ENCODE peak calls at places on chromosome 7, in five cellular contexts. H is left ventricle myocardium inferior, W is uterus, Y is aorta, Z is cardiac muscle cell. A is an unnamed sample. For H3K9me3, the result is how much of the 10 kb centered on the place peaks cover.

GRCh38 chr7:25260862-25261454 is 32.7 kb upstream of the NPVF start:
- DNase-seq in H (no peak), W (no peak), Y (no peak), Z (peak), A (no peak)

GRCh38 chr7:30285067-30285530 is 702 bp downstream of the ZNRF2 start:
- DNase-seq in H (peak), W (no peak), Y (peak), Z (peak), A (peak)

GRCh38 chr7:129423700-129424410 is 10.4 kb upstream of the STRIP2 start:
- DNase-seq in H (no peak), W (no peak), Y (no peak), Z (peak), A (no peak)

GRCh38 chr7:139914306-139914747 is 85.3 kb downstream of the TBXAS1 start:
- DNase-seq in H (no peak), W (no peak), Y (no peak), Z (peak), A (no peak)

GRCh38 chr7:139341058-139341775 is at the start of gene FMC1:
- DNase-seq in H (peak), W (peak), Y (peak), Z (peak), A (peak)

GRCh38 chr7:46229409-46229808 is 308.3 kb upstream of the IGFBP3 start:
- DNase-seq in H (no peak), W (no peak), Y (no peak), Z (peak), A (no peak)

GRCh38 chr7:102261451-102261850 is 25.2 kb upstream of the SH2B2 start:
- DNase-seq in H (no peak), W (no peak), Y (no peak), Z (no peak), A (no peak)

GRCh38 chr7:142806021-142806353 is 35.2 kb downstream of the PRSS2 start:
- DNase-seq in H (no peak), W (no peak), Y (no peak), Z (no peak), A (no peak)

GRCh38 chr7:93228302-93228701 is 2.0 kb upstream of the HEPACAM2 start:
- DNase-seq in H (no peak), W (no peak), Y (no peak), Z (peak), A (no peak)

GRCh38 chr7:11327633-11328032 is 354.0 kb downstream of the PHF14 start:
- DNase-seq in H (no peak), W (no peak), Y (no peak), Z (no peak), A (no peak)

DNA sequence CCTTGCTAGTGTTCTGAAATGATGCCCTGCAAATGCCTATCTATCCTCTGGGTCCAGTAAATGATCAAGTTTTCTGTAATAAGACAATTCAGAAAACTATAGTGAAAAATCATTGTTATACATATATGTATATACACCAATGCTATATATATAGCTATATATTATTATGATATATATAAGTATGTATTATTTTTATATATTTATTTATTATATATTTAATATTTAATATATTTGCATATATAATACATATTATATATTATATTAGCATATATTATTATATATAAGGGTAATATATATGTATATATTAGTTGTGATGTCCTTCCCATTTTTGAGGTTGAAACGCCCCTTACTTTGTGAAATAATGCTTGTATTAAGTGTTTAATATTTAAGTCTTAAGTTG is 181.4 kb upstream of the CACNA2D1 start:
- DNase-seq in H (no peak), W (no peak), Y (no peak), Z (no peak), A (no peak)
- H3K27ac ChIP-seq in H (no peak), W (no peak), Y (no peak), Z (no peak), A (no peak)

GRCh38 chr7:157850481-157851444 is 514.0 kb downstream of the DNAJB6 start:
- DNase-seq in H (no peak), W (no peak), Y (no peak), Z (no peak), A (no peak)
- H3K9me3 ChIP-seq in H (under half), W (under half), Y (under half), Z (under half), A (under half)

DNA sequence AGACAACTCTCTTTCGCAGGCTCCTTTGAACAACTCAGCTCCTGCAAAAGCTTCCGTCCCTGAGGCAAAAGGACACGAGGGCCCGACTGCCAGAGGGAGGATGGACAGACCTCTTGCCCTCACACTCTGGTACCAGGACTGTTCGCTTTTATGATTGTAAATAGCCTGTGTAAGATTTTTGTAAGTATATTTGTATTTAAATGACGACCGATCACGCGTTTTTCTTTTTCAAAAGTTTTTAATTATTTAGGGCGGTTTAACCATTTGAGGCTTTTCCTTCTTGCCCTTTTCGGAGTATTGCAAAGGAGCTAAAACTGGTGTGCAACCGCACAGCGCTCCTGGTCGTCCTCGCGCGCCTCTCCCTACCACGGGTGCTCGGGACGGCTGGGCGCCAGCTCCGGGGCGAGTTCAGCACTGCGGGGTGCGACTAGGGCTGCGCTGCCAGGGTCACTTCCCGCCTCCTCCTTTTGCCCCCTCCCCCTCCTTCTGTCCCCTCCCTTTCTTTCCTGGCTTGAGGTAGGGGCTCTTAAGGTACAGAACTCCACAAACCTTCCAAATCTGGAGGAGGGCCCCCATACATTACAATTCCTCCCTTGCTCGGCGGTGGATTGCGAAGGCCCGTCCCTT is 2.8 kb downstream of the FZD1 start:
- DNase-seq in H (no peak), W (no peak), Y (peak), Z (peak), A (peak)
- H3K4me3 ChIP-seq in H (peak), W (peak), Y (peak), Z (peak), A (peak)

DNA sequence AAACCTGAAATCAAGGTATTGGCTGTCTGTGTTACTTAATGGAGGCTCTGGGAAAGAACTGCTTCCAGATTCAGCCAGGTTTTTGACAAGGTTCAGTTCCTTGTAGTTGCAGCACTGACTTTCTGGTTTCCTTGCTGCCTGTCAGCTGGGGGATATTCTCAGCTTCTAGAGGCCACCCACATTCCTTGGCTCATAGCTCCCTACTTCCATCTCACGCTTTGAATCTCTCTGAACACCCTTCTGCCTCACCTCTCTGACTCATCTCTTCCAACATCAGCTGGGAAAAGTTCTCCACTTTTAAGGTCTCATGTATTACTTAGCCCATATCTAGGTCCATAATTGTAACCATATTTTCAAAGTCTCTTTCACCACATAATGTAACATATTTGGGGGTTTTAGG is 22.9 kb upstream of the GPR22 start:
- DNase-seq in H (no peak), W (no peak), Y (no peak), Z (peak), A (no peak)
- H3K27ac ChIP-seq in H (no peak), W (no peak), Y (no peak), Z (no peak), A (no peak)

GRCh38 chr7:16985621-16986020 is 103.8 kb upstream of the AGR3 start:
- DNase-seq in H (no peak), W (no peak), Y (no peak), Z (no peak), A (no peak)
- H3K9me3 ChIP-seq in H (under half), W (under half), Y (under half), Z (under half), A (under half)

GRCh38 chr7:151398446-151399304 is 11.2 kb downstream of the WDR86 start:
- DNase-seq in H (no peak), W (no peak), Y (no peak), Z (no peak), A (no peak)

GRCh38 chr7:151399305-151399601 is 10.6 kb downstream of the WDR86 start:
- DNase-seq in H (no peak), W (no peak), Y (no peak), Z (no peak), A (no peak)

GRCh38 chr7:151400626-151401315 is 9.1 kb downstream of the WDR86 start:
- DNase-seq in H (no peak), W (no peak), Y (no peak), Z (no peak), A (no peak)

GRCh38 chr7:151402029-151402835 is 7.6 kb downstream of the WDR86 start:
- DNase-seq in H (no peak), W (no peak), Y (no peak), Z (no peak), A (no peak)

GRCh38 chr7:151399906-151400305 is 9.9 kb downstream of the WDR86 start:
- DNase-seq in H (no peak), W (no peak), Y (no peak), Z (no peak), A (no peak)
- H3K4me3 ChIP-seq in H (no peak), W (no peak), Y (no peak), Z (no peak), A (no peak)

GRCh38 chr7:77457779-77458178 is 41.6 kb upstream of the GSAP start:
- DNase-seq in H (no peak), W (no peak), Y (no peak), Z (no peak), A (no peak)

GRCh38 chr7:77456711-77457110 is 40.6 kb upstream of the GSAP start:
- DNase-seq in H (no peak), W (no peak), Y (no peak), Z (peak), A (no peak)

GRCh38 chr7:77453531-77453930 is 37.4 kb upstream of the GSAP start:
- DNase-seq in H (no peak), W (no peak), Y (no peak), Z (peak), A (no peak)

GRCh38 chr7:77454802-77455201 is 38.7 kb upstream of the GSAP start:
- DNase-seq in H (no peak), W (no peak), Y (no peak), Z (no peak), A (no peak)

DNA sequence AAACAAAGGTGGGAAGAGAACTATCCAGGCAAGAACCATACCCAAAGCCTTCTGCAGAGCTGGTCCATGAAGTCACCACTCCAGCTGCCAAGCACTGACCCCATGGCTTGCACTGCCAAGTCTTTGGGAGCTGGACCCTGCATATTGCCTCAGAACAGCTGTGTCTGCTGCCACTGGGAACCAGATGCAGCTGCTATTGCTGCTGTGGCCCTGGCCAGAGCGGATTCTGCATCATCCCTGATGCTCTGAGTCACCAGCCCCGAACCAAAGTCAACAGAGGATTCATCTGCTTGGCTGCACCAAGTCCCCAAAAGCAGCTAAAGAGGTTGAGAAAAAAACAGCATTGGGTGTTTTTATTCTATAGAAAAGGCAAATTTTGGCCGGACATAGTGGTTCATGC is 39.2 kb upstream of the GSAP start:
- DNase-seq in H (peak), W (no peak), Y (peak), Z (peak), A (peak)
- H3K27ac ChIP-seq in H (peak), W (no peak), Y (no peak), Z (no peak), A (no peak)

DNA sequence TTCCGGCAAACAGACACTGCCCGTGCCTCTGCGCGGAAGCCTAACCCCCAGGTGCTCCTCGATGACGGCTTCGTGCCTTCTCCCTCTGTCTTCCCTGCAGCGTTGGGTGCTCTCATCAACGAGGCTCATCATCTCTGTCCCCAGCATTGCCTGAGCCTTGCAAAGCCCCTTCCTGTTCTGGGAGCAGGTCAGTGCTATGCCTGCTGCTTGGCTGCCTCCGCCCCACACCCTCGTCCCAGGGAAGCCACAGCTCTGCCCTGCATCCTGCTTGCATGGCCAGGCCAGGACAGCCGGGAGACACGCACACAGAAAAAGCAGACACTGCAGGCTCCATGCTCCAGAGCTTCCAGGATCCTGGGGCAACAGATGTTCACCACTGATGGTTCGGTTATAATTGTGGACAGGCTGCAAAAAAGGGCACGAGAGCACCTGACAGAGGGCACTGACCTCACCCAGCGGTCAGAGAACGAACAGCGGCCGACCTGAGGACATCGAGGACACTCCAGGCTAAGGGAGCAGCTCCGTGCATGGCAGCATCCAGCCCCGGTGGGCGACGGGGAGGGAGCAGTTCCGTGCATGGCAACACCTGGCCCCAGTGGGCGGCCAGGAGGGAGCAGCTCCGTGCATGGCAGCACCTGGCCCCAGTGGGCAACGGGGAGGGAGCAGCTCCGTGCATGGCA is 265.5 kb downstream of the PTPRN2 start:
- DNase-seq in H (no peak), W (no peak), Y (no peak), Z (no peak), A (no peak)
- H3K9me3 ChIP-seq in H (under half), W (under half), Y (under half), Z (under half), A (under half)

GRCh38 chr7:133638835-133639234 is 386.0 kb downstream of the EXOC4 start:
- DNase-seq in H (no peak), W (no peak), Y (no peak), Z (no peak), A (no peak)

GRCh38 chr7:133635541-133635940 is 382.7 kb downstream of the EXOC4 start:
- DNase-seq in H (no peak), W (no peak), Y (no peak), Z (no peak), A (no peak)

GRCh38 chr7:133629696-133630095 is 376.8 kb downstream of the EXOC4 start:
- DNase-seq in H (no peak), W (no peak), Y (no peak), Z (no peak), A (no peak)

GRCh38 chr7:133633055-133633454 is 380.2 kb downstream of the EXOC4 start:
- DNase-seq in H (no peak), W (no peak), Y (no peak), Z (peak), A (no peak)
- H3K4me3 ChIP-seq in H (no peak), W (no peak), Y (no peak), Z (no peak), A (no peak)